ENCODE peak calls at places on chromosome 20, in eight cellular contexts. Q is activated naive CD4-positive, alpha-beta T cell treated with anti-CD3 and anti-CD28 coated beads, Interleukin-2, amount 10 ng/mL, durations not matched to agents 7 days and 5 days; L is PC-3; G is HL-60; B is MCF 10A; W is fibroblast of the conjunctiva; F is transverse colon; M is mesothelial cell of epicardium. Y is an unnamed sample.

GRCh38 chr20:56411759-56412472 is at the start of gene CASS4:
- DNase-seq in Q (peak), L (peak), G (no peak), B (no peak), W (no peak), F (no peak), M (no peak), Y (no peak)

GRCh38 chr20:59220161-59220560 is 56.5 kb downstream of the ZNF831 start:
- DNase-seq in Q (no peak), L (no peak), G (no peak), B (no peak), W (no peak), F (no peak), M (no peak), Y (no peak)

GRCh38 chr20:48094196-48094749 is 309.0 kb upstream of the SULF2 start:
- DNase-seq in Q (no peak), L (no peak), G (no peak), B (no peak), W (no peak), F (no peak), M (no peak), Y (no peak)

GRCh38 chr20:47878601-47879004 is 93.3 kb upstream of the SULF2 start:
- DNase-seq in Q (no peak), L (peak), G (no peak), B (no peak), W (no peak), F (no peak), M (no peak), Y (peak)

GRCh38 chr20:20435453-20435852 is 67.5 kb downstream of the INSM1 start:
- DNase-seq in Q (no peak), L (peak), G (no peak), B (no peak), W (no peak), F (no peak), M (no peak), Y (no peak)

GRCh38 chr20:49590163-49591017 is 22.5 kb upstream of the PTGIS start:
- DNase-seq in Q (no peak), L (no peak), G (peak), B (no peak), W (no peak), F (no peak), M (no peak), Y (no peak)

GRCh38 chr20:13336308-13337089 is 115.4 kb downstream of the ISM1 start:
- DNase-seq in Q (no peak), L (peak), G (no peak), B (peak), W (no peak), F (no peak), M (no peak), Y (peak)

GRCh38 chr20:31943052-31943471 is 8.8 kb downstream of the PDRG1 start:
- DNase-seq in Q (no peak), L (no peak), G (no peak), B (no peak), W (no peak), F (no peak), M (no peak), Y (no peak)

GRCh38 chr20:57087102-57087501 is 179.3 kb downstream of the BMP7 start:
- DNase-seq in Q (no peak), L (peak), G (no peak), B (no peak), W (no peak), F (no peak), M (no peak), Y (no peak)

GRCh38 chr20:37948956-37949355 is 46.0 kb downstream of the VSTM2L start:
- DNase-seq in Q (no peak), L (no peak), G (no peak), B (no peak), W (no peak), F (no peak), M (no peak), Y (no peak)

GRCh38 chr20:34871966-34872603 is 571 bp downstream of the GGT7 start:
- DNase-seq in Q (no peak), L (no peak), G (no peak), B (no peak), W (no peak), F (no peak), M (no peak), Y (no peak)

GRCh38 chr20:1301031-1301529 is 27.9 kb downstream of the SDCBP2 start:
- DNase-seq in Q (peak), L (peak), G (peak), B (peak), W (no peak), F (no peak), M (no peak), Y (peak)

GRCh38 chr20:9218412-9219001 is 149.6 kb downstream of the PLCB4 start:
- DNase-seq in Q (no peak), L (no peak), G (no peak), B (peak), W (no peak), F (no peak), M (no peak), Y (peak)

GRCh38 chr20:57435498-57436222 is 44.5 kb downstream of the RBM38 start:
- DNase-seq in Q (peak), L (peak), G (peak), B (peak), W (no peak), F (peak), M (peak), Y (peak)

GRCh38 chr20:62620624-62621023 is 21.7 kb upstream of the SLCO4A1 start:
- DNase-seq in Q (no peak), L (no peak), G (no peak), B (no peak), W (no peak), F (no peak), M (no peak), Y (no peak)

GRCh38 chr20:13554706-13555105 is 84.0 kb downstream of the TASP1 start:
- DNase-seq in Q (no peak), L (peak), G (no peak), B (peak), W (no peak), F (no peak), M (no peak), Y (no peak)

GRCh38 chr20:31569163-31570020 is 35.7 kb upstream of the ID1 start:
- DNase-seq in Q (peak), L (peak), G (no peak), B (peak), W (no peak), F (peak), M (peak), Y (no peak)

GRCh38 chr20:49757597-49757996 is 43.9 kb upstream of the B4GALT5 start:
- DNase-seq in Q (no peak), L (no peak), G (no peak), B (no peak), W (no peak), F (no peak), M (no peak), Y (no peak)

GRCh38 chr20:51417745-51418529 is 124.6 kb downstream of the NFATC2 start:
- DNase-seq in Q (no peak), L (no peak), G (no peak), B (no peak), W (no peak), F (no peak), M (no peak), Y (no peak)

GRCh38 chr20:44961868-44962267 is 1.7 kb upstream of the TOMM34 start:
- DNase-seq in Q (no peak), L (peak), G (no peak), B (no peak), W (no peak), F (no peak), M (no peak), Y (no peak)

GRCh38 chr20:47727170-47727880 is 58.0 kb downstream of the SULF2 start:
- DNase-seq in Q (peak), L (no peak), G (peak), B (no peak), W (no peak), F (peak), M (no peak), Y (no peak)

GRCh38 chr20:61117725-61118124 is 134.3 kb upstream of the CDH4 start:
- DNase-seq in Q (no peak), L (no peak), G (no peak), B (peak), W (peak), F (no peak), M (no peak), Y (no peak)

GRCh38 chr20:64161595-64162238 is 2.5 kb upstream of the MYT1 start:
- DNase-seq in Q (peak), L (peak), G (no peak), B (no peak), W (no peak), F (peak), M (peak), Y (no peak)

GRCh38 chr20:48294196-48294595 is 508.9 kb upstream of the SULF2 start:
- DNase-seq in Q (no peak), L (peak), G (no peak), B (peak), W (peak), F (no peak), M (no peak), Y (no peak)

GRCh38 chr20:8156603-8157079 is 24.6 kb downstream of the PLCB1 start:
- DNase-seq in Q (no peak), L (peak), G (no peak), B (peak), W (no peak), F (no peak), M (no peak), Y (no peak)

GRCh38 chr20:52226370-52226769 is 34.8 kb upstream of the ZFP64 start:
- DNase-seq in Q (no peak), L (no peak), G (no peak), B (no peak), W (no peak), F (no peak), M (no peak), Y (no peak)

GRCh38 chr20:5735845-5736530 is 14.2 kb upstream of the SHLD1 start:
- DNase-seq in Q (no peak), L (no peak), G (no peak), B (no peak), W (no peak), F (no peak), M (no peak), Y (no peak)

GRCh38 chr20:48983423-48984400 is 62.2 kb downstream of the ARFGEF2 start:
- DNase-seq in Q (no peak), L (peak), G (no peak), B (peak), W (no peak), F (no peak), M (no peak), Y (peak)

Y was measured in H54.